ENCODE peak calls at places on chromosome 3, in six cellular contexts. A is IMR-90, E is H9, S is neuronal stem cell, T is mesenchymal stem cell, Z is H1. W is an unnamed sample.

GRCh38 chr3:177530908-177531307 is 333.6 kb upstream of the TBL1XR1 start:
- DNase-seq in A (no peak), E (no peak), S (no peak), T (no peak), Z (no peak), W (no peak)

GRCh38 chr3:33076952-33077351 is 20.0 kb downstream of the GLB1 start:
- DNase-seq in A (no peak), E (no peak), S (no peak), T (no peak), Z (no peak), W (no peak)

GRCh38 chr3:84567796-84568195 is 391.0 kb upstream of the CADM2 start:
- DNase-seq in A (no peak), E (no peak), S (no peak), T (no peak), Z (no peak), W (no peak)

GRCh38 chr3:69710153-69710977 is 28.9 kb upstream of the MITF start:
- DNase-seq in A (peak), E (no peak), S (no peak), T (peak), Z (no peak), W (peak)

GRCh38 chr3:9415485-9416138 is 18.2 kb downstream of the SETD5 start:
- DNase-seq in A (no peak), E (no peak), S (no peak), T (no peak), Z (no peak), W (no peak)

GRCh38 chr3:8981296-8981695 is 18.0 kb upstream of the RAD18 start:
- DNase-seq in A (no peak), E (no peak), S (no peak), T (no peak), Z (no peak), W (no peak)

GRCh38 chr3:55673764-55674163 is 186.7 kb upstream of the WNT5A start:
- DNase-seq in A (no peak), E (no peak), S (no peak), T (no peak), Z (no peak), W (no peak)

GRCh38 chr3:79086514-79086913 is 681.3 kb downstream of the ROBO1 start:
- DNase-seq in A (peak), E (peak), S (peak), T (peak), Z (peak), W (peak)

GRCh38 chr3:11394397-11394796 is 122.2 kb downstream of the ATG7 start:
- DNase-seq in A (no peak), E (no peak), S (no peak), T (no peak), Z (no peak), W (no peak)

GRCh38 chr3:10548997-10549396 is 43.6 kb upstream of the ATP2B2 start:
- DNase-seq in A (no peak), E (peak), S (no peak), T (no peak), Z (peak), W (no peak)

GRCh38 chr3:100880845-100881244 is 112.4 kb downstream of the ABI3BP start:
- DNase-seq in A (peak), E (no peak), S (no peak), T (no peak), Z (no peak), W (no peak)

GRCh38 chr3:198070871-198071270 is 110.9 kb downstream of the LMLN start:
- DNase-seq in A (no peak), E (no peak), S (no peak), T (no peak), Z (no peak), W (peak)

GRCh38 chr3:10160346-10160745 is 4.4 kb upstream of the IRAK2 start:
- DNase-seq in A (no peak), E (no peak), S (no peak), T (no peak), Z (no peak), W (no peak)

GRCh38 chr3:64088408-64089136 is 65.3 kb upstream of the PSMD6 start:
- DNase-seq in A (no peak), E (no peak), S (no peak), T (peak), Z (no peak), W (no peak)

GRCh38 chr3:186456636-186457265 is 87.4 kb downstream of the CRYGS start:
- DNase-seq in A (no peak), E (no peak), S (no peak), T (no peak), Z (peak), W (no peak)

GRCh38 chr3:188722963-188723362 is 448.8 kb upstream of the TPRG1 start:
- DNase-seq in A (no peak), E (no peak), S (no peak), T (no peak), Z (no peak), W (no peak)

GRCh38 chr3:188721990-188722389 is 449.8 kb upstream of the TPRG1 start:
- DNase-seq in A (peak), E (no peak), S (no peak), T (no peak), Z (no peak), W (no peak)

GRCh38 chr3:188729422-188729821 is 442.3 kb upstream of the TPRG1 start:
- DNase-seq in A (no peak), E (no peak), S (no peak), T (no peak), Z (no peak), W (no peak)

GRCh38 chr3:188728371-188728896 is 443.3 kb upstream of the TPRG1 start:
- DNase-seq in A (no peak), E (no peak), S (no peak), T (no peak), Z (no peak), W (no peak)

GRCh38 chr3:188727052-188727451 is 444.7 kb upstream of the TPRG1 start:
- DNase-seq in A (no peak), E (no peak), S (no peak), T (no peak), Z (no peak), W (no peak)
- H3K14ac ChIP-seq in A (no peak), E (no peak), S (no peak), T (no peak), Z (no peak), W (no peak)

DNA sequence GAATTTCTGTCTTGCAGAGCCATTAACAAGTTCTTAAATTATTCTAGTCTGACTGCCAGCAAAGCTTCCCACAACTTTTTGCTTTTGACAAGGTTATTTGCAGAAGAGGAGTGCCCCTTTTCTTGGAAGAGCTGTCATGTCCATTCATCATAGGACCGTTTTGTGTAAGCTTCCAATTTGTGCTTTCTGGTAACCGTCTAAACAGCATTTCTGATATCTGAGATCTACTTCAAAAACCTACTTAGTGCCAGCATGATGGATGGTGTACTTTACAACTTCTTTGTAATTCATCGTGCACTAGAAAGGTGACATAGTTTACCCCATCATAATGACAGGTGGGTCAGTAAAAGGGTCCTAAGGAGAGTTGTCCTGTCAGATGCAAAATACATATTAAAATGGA is 379.7 kb downstream of the NAALADL2 start:
- DNase-seq in A (no peak), E (no peak), S (no peak), T (no peak), Z (no peak), W (no peak)
- H3K14ac ChIP-seq in A (no peak), E (no peak), S (no peak), T (no peak), Z (no peak), W (no peak)

GRCh38 chr3:190810957-190811356 is 51.5 kb downstream of the GMNC start:
- DNase-seq in A (no peak), E (no peak), S (no peak), T (no peak), Z (no peak), W (no peak)
- H3K14ac ChIP-seq in A (no peak), E (no peak), S (no peak), T (no peak), Z (no peak), W (no peak)

GRCh38 chr3:12840591-12841084 is 727 bp downstream of the RPL32 start:
- DNase-seq in A (no peak), E (no peak), S (no peak), T (no peak), Z (no peak), W (no peak)

GRCh38 chr3:12835005-12835665 is 6.2 kb downstream of the RPL32 start:
- DNase-seq in A (no peak), E (no peak), S (no peak), T (no peak), Z (no peak), W (no peak)

GRCh38 chr3:12838179-12838965 is 3.0 kb downstream of the RPL32 start:
- DNase-seq in A (peak), E (no peak), S (no peak), T (no peak), Z (no peak), W (no peak)

GRCh38 chr3:12841085-12841969 is at the start of gene RPL32:
- DNase-seq in A (peak), E (peak), S (peak), T (peak), Z (peak), W (peak)

DNA sequence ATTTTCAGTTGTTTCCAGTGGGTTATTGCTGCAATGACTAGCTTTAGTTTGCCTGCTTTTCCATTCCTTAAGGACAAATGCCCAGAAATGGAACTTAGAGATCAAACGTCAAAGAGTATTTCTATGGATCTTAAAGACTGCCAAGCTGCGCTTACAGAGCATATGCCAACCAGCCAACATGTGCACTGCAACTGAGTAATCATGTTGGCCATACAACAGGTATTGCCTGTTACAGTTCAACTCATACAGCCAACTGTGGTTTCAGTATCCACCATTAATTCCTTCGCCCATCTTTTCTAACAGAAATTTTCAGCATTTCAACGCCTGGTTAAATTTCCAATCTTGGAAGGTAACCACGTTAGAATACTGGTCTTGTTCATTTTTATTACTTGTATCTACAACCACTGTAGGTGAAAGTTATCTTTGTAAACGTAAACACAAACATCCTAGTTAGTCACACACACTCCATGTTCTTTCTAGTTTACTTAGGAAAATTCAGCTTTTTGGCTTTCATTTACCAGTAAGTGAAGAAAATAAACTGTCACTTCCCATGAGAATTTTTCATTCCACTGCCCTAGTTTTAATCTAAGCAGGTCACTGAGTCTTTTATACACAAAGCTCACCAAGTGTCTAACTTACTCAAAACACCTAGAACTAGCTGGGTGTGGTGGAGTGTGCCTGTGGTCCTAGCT is 3.9 kb downstream of the RPL32 start:
- DNase-seq in A (no peak), E (no peak), S (no peak), T (no peak), Z (no peak), W (no peak)
- H3K14ac ChIP-seq in A (no peak), E (no peak), S (no peak), T (no peak), Z (no peak), W (no peak)

GRCh38 chr3:41808152-41808551 is 153.8 kb downstream of the ULK4 start:
- DNase-seq in A (peak), E (no peak), S (no peak), T (peak), Z (no peak), W (no peak)

GRCh38 chr3:41808618-41809017 is 153.3 kb downstream of the ULK4 start:
- DNase-seq in A (no peak), E (no peak), S (no peak), T (no peak), Z (no peak), W (no peak)
- H3K14ac ChIP-seq in A (no peak), E (no peak), S (no peak), T (no peak), Z (no peak), W (no peak)

GRCh38 chr3:132267594-132267993 is 49.6 kb upstream of the ACP3 start:
- DNase-seq in A (no peak), E (no peak), S (no peak), T (no peak), Z (no peak), W (no peak)

GRCh38 chr3:132268956-132269355 is 48.3 kb upstream of the ACP3 start:
- DNase-seq in A (peak), E (peak), S (no peak), T (peak), Z (peak), W (peak)

GRCh38 chr3:132276228-132276906 is 40.8 kb upstream of the ACP3 start:
- DNase-seq in A (no peak), E (no peak), S (no peak), T (no peak), Z (no peak), W (no peak)

GRCh38 chr3:132279030-132279429 is 38.2 kb upstream of the ACP3 start:
- DNase-seq in A (no peak), E (no peak), S (no peak), T (no peak), Z (no peak), W (no peak)

GRCh38 chr3:132273043-132273442 is 44.2 kb upstream of the ACP3 start:
- DNase-seq in A (no peak), E (no peak), S (no peak), T (no peak), Z (no peak), W (no peak)
- H3K14ac ChIP-seq in A (no peak), E (no peak), S (no peak), T (no peak), Z (no peak), W (no peak)

DNA sequence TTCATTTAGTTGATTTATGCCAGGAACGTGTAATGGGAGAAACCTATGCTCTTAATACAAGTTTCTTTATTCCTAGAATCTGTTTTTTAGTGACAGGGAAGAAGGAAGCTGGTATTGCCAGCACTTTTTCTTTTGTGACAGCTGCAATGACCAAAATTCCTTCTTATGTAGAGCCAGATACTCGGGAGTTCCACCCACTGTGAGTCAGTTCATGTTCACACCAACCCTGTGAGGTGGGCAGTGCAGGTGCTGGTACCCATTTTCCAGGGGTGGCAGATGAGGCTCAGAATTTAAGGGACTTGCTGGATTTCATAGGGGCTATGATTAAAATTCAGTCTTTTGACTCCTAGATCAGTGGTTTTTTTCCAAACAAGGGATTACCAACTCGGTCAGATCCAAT is 34.7 kb downstream of the OXNAD1 start:
- DNase-seq in A (no peak), E (no peak), S (no peak), T (no peak), Z (no peak), W (peak)
- H3K14ac ChIP-seq in A (no peak), E (no peak), S (no peak), T (no peak), Z (no peak), W (no peak)

GRCh38 chr3:61222428-61222827 is 28.8 kb downstream of the FHIT start:
- DNase-seq in A (no peak), E (no peak), S (no peak), T (no peak), Z (no peak), W (no peak)
- H3K14ac ChIP-seq in A (no peak), E (no peak), S (no peak), T (no peak), Z (no peak), W (no peak)

DNA sequence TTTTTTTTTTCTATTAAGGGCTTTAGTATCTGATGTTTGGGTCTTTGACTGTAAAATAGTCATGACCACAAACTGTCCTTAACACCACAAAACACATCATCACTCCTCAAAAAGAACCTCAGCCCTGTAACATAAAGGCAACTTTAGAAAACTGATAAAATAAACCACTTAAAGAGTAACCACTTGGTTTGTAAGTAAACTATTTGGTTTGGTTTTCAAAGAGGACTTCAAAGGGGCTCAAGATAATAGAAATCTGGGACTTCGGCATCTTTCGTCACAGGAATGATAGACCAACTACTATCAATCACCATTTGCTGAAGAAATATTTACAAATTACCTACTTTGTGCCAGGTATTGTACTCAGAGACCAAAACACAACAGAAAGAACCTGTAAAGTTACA is 167.8 kb downstream of the FOXP1 start:
- DNase-seq in A (peak), E (no peak), S (no peak), T (peak), Z (no peak), W (no peak)
- H3K14ac ChIP-seq in A (no peak), E (no peak), S (no peak), T (no peak), Z (no peak), W (no peak)

GRCh38 chr3:27090265-27091041 is 278.7 kb downstream of the NEK10 start:
- DNase-seq in A (peak), E (no peak), S (no peak), T (peak), Z (no peak), W (no peak)

GRCh38 chr3:27093771-27094170 is 275.4 kb downstream of the NEK10 start:
- DNase-seq in A (no peak), E (no peak), S (no peak), T (no peak), Z (no peak), W (no peak)

GRCh38 chr3:27097171-27097570 is 272.0 kb downstream of the NEK10 start:
- DNase-seq in A (no peak), E (no peak), S (no peak), T (no peak), Z (no peak), W (no peak)

GRCh38 chr3:27094721-27095120 is 274.5 kb downstream of the NEK10 start:
- DNase-seq in A (no peak), E (no peak), S (no peak), T (no peak), Z (no peak), W (no peak)

GRCh38 chr3:27095588-27096222 is 273.5 kb downstream of the NEK10 start:
- DNase-seq in A (no peak), E (no peak), S (no peak), T (no peak), Z (no peak), W (no peak)
- H3K14ac ChIP-seq in A (no peak), E (no peak), S (no peak), T (no peak), Z (no peak), W (no peak)

W was measured in trophoblast cell.